ENCODE peak calls at places on chromosome 18, in six cellular contexts. One of them, this sample, is unnamed. For H3K27me3, the result is how much of the 10 kb centered on the place peaks cover.

GRCh38 chr18:51211552-51211951 is 14.1 kb upstream of the MEX3C start:
- DNase-seq in HCT116: no peak
- DNase-seq in GM23248: peak
- DNase-seq in PC-3: peak
- DNase-seq in SK-N-SH: no peak
- DNase-seq in MM.1S: no peak
- DNase-seq in this sample: no peak

GRCh38 chr18:36808681-36809080 is 20.1 kb downstream of the TPGS2 start:
- DNase-seq in HCT116: no peak
- DNase-seq in GM23248: peak
- DNase-seq in PC-3: no peak
- DNase-seq in SK-N-SH: no peak
- DNase-seq in MM.1S: no peak
- DNase-seq in this sample: no peak

GRCh38 chr18:58186258-58186948 is 142.4 kb downstream of the NEDD4L start:
- DNase-seq in HCT116: no peak
- DNase-seq in GM23248: peak
- DNase-seq in PC-3: peak
- DNase-seq in SK-N-SH: no peak
- DNase-seq in MM.1S: no peak
- DNase-seq in this sample: no peak

GRCh38 chr18:77065221-77065981 is 67.2 kb downstream of the MBP start:
- DNase-seq in HCT116: peak
- DNase-seq in GM23248: peak
- DNase-seq in PC-3: peak
- DNase-seq in SK-N-SH: no peak
- DNase-seq in MM.1S: peak
- DNase-seq in this sample: no peak

GRCh38 chr18:48862116-48862515 is 88.6 kb downstream of the SMAD7 start:
- DNase-seq in HCT116: no peak
- DNase-seq in GM23248: no peak
- DNase-seq in PC-3: no peak
- DNase-seq in SK-N-SH: no peak
- DNase-seq in MM.1S: no peak
- DNase-seq in this sample: no peak

GRCh38 chr18:666177-666576 is 8.7 kb downstream of the TYMS start:
- DNase-seq in HCT116: no peak
- DNase-seq in GM23248: peak
- DNase-seq in PC-3: peak
- DNase-seq in SK-N-SH: no peak
- DNase-seq in MM.1S: no peak
- DNase-seq in this sample: peak

GRCh38 chr18:7158201-7158600 is 40.6 kb upstream of the LAMA1 start:
- DNase-seq in HCT116: no peak
- DNase-seq in GM23248: peak
- DNase-seq in PC-3: peak
- DNase-seq in SK-N-SH: no peak
- DNase-seq in MM.1S: no peak
- DNase-seq in this sample: no peak

GRCh38 chr18:34783485-34783884 is 73.4 kb downstream of the DTNA start:
- DNase-seq in HCT116: no peak
- DNase-seq in GM23248: peak
- DNase-seq in PC-3: no peak
- DNase-seq in SK-N-SH: no peak
- DNase-seq in MM.1S: no peak
- DNase-seq in this sample: no peak

GRCh38 chr18:32530947-32531651 is 60.4 kb upstream of the GAREM1 start:
- DNase-seq in HCT116: no peak
- DNase-seq in GM23248: peak
- DNase-seq in PC-3: peak
- DNase-seq in SK-N-SH: no peak
- DNase-seq in MM.1S: peak
- DNase-seq in this sample: no peak

GRCh38 chr18:48851563-48851962 is 99.2 kb downstream of the SMAD7 start:
- DNase-seq in HCT116: no peak
- DNase-seq in GM23248: no peak
- DNase-seq in PC-3: no peak
- DNase-seq in SK-N-SH: peak
- DNase-seq in MM.1S: no peak
- DNase-seq in this sample: no peak

GRCh38 chr18:58205087-58205779 is 161.2 kb downstream of the NEDD4L start:
- DNase-seq in HCT116: no peak
- DNase-seq in GM23248: peak
- DNase-seq in PC-3: no peak
- DNase-seq in SK-N-SH: no peak
- DNase-seq in MM.1S: no peak
- DNase-seq in this sample: no peak

GRCh38 chr18:13321923-13322322 is 103.4 kb downstream of the LDLRAD4 start:
- DNase-seq in HCT116: no peak
- DNase-seq in GM23248: peak
- DNase-seq in PC-3: no peak
- DNase-seq in SK-N-SH: no peak
- DNase-seq in MM.1S: no peak
- DNase-seq in this sample: no peak

GRCh38 chr18:37654034-37654433 is 88.4 kb upstream of the CELF4 start:
- DNase-seq in HCT116: no peak
- DNase-seq in GM23248: no peak
- DNase-seq in PC-3: no peak
- DNase-seq in SK-N-SH: no peak
- DNase-seq in MM.1S: no peak
- DNase-seq in this sample: peak

GRCh38 chr18:25047983-25048382 is 304.0 kb downstream of the ZNF521 start:
- DNase-seq in HCT116: no peak
- DNase-seq in GM23248: no peak
- DNase-seq in PC-3: no peak
- DNase-seq in SK-N-SH: no peak
- DNase-seq in MM.1S: no peak
- DNase-seq in this sample: no peak

GRCh38 chr18:29882620-29883019 is 1159.9 kb downstream of the DSC3 start:
- DNase-seq in HCT116: no peak
- DNase-seq in GM23248: no peak
- DNase-seq in PC-3: no peak
- DNase-seq in SK-N-SH: no peak
- DNase-seq in MM.1S: no peak
- DNase-seq in this sample: no peak

GRCh38 chr18:31680836-31681568 is 3.4 kb downstream of the B4GALT6 start:
- DNase-seq in HCT116: no peak
- DNase-seq in GM23248: no peak
- DNase-seq in PC-3: peak
- DNase-seq in SK-N-SH: no peak
- DNase-seq in MM.1S: peak
- DNase-seq in this sample: no peak

GRCh38 chr18:37335337-37335736 is 230.3 kb downstream of the CELF4 start:
- DNase-seq in HCT116: no peak
- DNase-seq in GM23248: peak
- DNase-seq in PC-3: no peak
- DNase-seq in SK-N-SH: peak
- DNase-seq in MM.1S: no peak
- DNase-seq in this sample: peak

GRCh38 chr18:22169011-22169888 is at the start of gene GATA6:
- DNase-seq in HCT116: peak
- DNase-seq in GM23248: peak
- DNase-seq in PC-3: peak
- DNase-seq in SK-N-SH: peak
- DNase-seq in MM.1S: no peak
- DNase-seq in this sample: peak

GRCh38 chr18:75201273-75201898 is 7.6 kb downstream of the PTGR3 start:
- DNase-seq in HCT116: no peak
- DNase-seq in GM23248: no peak
- DNase-seq in PC-3: no peak
- DNase-seq in SK-N-SH: no peak
- DNase-seq in MM.1S: no peak
- DNase-seq in this sample: no peak

DNA sequence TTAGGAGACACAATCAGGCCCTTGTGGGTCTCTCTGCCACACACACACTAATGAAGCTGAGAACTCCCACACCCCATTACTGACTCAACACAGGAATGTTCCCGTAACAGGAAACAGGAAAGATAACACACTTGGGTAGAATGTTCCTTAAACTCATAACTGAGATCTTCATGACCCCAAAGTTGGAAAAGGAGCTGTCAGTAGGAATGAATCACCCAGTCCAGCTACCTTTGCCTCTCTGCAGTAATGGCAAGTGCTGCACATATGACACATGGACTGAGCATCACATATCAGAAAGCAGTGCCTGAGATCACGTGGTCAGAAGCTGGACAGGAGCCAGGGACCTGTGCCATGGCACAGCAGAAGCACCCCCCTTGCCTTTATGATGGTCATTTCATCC is 65.2 kb upstream of the ACAA2 start:
- DNase-seq in HCT116: no peak
- DNase-seq in GM23248: peak
- DNase-seq in PC-3: no peak
- DNase-seq in SK-N-SH: no peak
- DNase-seq in MM.1S: no peak
- DNase-seq in this sample: no peak
- TF ChIP-seq EZH2phosphoT487 in HCT116: no peak
- TF ChIP-seq EZH2phosphoT487 in GM23248: no peak
- TF ChIP-seq EZH2phosphoT487 in PC-3: no peak
- TF ChIP-seq EZH2phosphoT487 in SK-N-SH: no peak
- TF ChIP-seq EZH2phosphoT487 in MM.1S: no peak
- TF ChIP-seq EZH2phosphoT487 in this sample: no peak

GRCh38 chr18:11147371-11147860 is 2.0 kb downstream of the PIEZO2 start:
- DNase-seq in HCT116: no peak
- DNase-seq in GM23248: no peak
- DNase-seq in PC-3: no peak
- DNase-seq in SK-N-SH: no peak
- DNase-seq in MM.1S: no peak
- DNase-seq in this sample: no peak

GRCh38 chr18:11146238-11146946 is 3.0 kb downstream of the PIEZO2 start:
- DNase-seq in HCT116: no peak
- DNase-seq in GM23248: no peak
- DNase-seq in PC-3: no peak
- DNase-seq in SK-N-SH: no peak
- DNase-seq in MM.1S: no peak
- DNase-seq in this sample: no peak

GRCh38 chr18:11145413-11146191 is 3.8 kb downstream of the PIEZO2 start:
- DNase-seq in HCT116: no peak
- DNase-seq in GM23248: no peak
- DNase-seq in PC-3: no peak
- DNase-seq in SK-N-SH: no peak
- DNase-seq in MM.1S: no peak
- DNase-seq in this sample: no peak

GRCh38 chr18:11147962-11148654 is 1.3 kb downstream of the PIEZO2 start:
- DNase-seq in HCT116: no peak
- DNase-seq in GM23248: peak
- DNase-seq in PC-3: no peak
- DNase-seq in SK-N-SH: no peak
- DNase-seq in MM.1S: no peak
- DNase-seq in this sample: no peak

GRCh38 chr18:11146947-11147345 is 2.4 kb downstream of the PIEZO2 start:
- DNase-seq in HCT116: no peak
- DNase-seq in GM23248: no peak
- DNase-seq in PC-3: no peak
- DNase-seq in SK-N-SH: no peak
- DNase-seq in MM.1S: no peak
- DNase-seq in this sample: no peak
- H3K27me3 ChIP-seq in HCT116: under half
- H3K27me3 ChIP-seq in GM23248: under half
- H3K27me3 ChIP-seq in PC-3: half or more
- H3K27me3 ChIP-seq in SK-N-SH: half or more
- H3K27me3 ChIP-seq in MM.1S: under half
- H3K27me3 ChIP-seq in this sample: half or more

DNA sequence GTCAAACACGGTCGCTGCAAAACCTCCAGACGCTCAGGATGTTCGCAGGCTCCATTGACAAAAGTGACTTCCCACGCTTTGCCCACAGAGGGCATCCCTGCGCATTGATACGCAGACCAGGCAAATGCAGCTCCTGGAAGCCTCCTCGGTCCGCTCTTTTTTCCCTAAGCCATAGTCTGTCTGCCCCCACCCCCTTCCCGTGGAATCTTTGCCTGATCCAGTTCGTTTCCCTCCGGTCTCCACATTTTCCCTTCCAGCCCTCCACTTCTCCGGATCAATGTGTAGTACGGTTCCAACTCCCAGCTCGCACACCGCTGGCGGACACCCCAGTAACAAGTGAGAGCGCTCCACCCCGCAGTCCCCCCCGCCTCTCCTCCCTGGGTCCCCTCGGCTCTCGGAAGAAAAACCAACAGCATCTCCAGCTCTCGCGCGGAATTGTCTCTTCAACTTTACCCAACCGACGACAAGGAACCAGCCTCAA is at the start of gene DCC:
- DNase-seq in HCT116: no peak
- DNase-seq in GM23248: peak
- DNase-seq in PC-3: peak
- DNase-seq in SK-N-SH: peak
- DNase-seq in MM.1S: peak
- DNase-seq in this sample: peak
- H3K9ac ChIP-seq in HCT116: no peak
- H3K9ac ChIP-seq in GM23248: no peak
- H3K9ac ChIP-seq in PC-3: no peak
- H3K9ac ChIP-seq in SK-N-SH: no peak
- H3K9ac ChIP-seq in MM.1S: no peak
- H3K9ac ChIP-seq in this sample: no peak

GRCh38 chr18:45274026-45274425 is 341.2 kb upstream of the SLC14A2 start:
- DNase-seq in HCT116: no peak
- DNase-seq in GM23248: no peak
- DNase-seq in PC-3: no peak
- DNase-seq in SK-N-SH: no peak
- DNase-seq in MM.1S: no peak
- DNase-seq in this sample: no peak
- TF ChIP-seq EZH2phosphoT487 in HCT116: no peak
- TF ChIP-seq EZH2phosphoT487 in GM23248: no peak
- TF ChIP-seq EZH2phosphoT487 in PC-3: no peak
- TF ChIP-seq EZH2phosphoT487 in SK-N-SH: no peak
- TF ChIP-seq EZH2phosphoT487 in MM.1S: no peak
- TF ChIP-seq EZH2phosphoT487 in this sample: no peak

GRCh38 chr18:78976697-78977626 is 2.7 kb upstream of the SALL3 start:
- DNase-seq in HCT116: no peak
- DNase-seq in GM23248: no peak
- DNase-seq in PC-3: no peak
- DNase-seq in SK-N-SH: no peak
- DNase-seq in MM.1S: no peak
- DNase-seq in this sample: peak
- H3K27me3 ChIP-seq in HCT116: under half
- H3K27me3 ChIP-seq in GM23248: half or more
- H3K27me3 ChIP-seq in PC-3: under half
- H3K27me3 ChIP-seq in SK-N-SH: half or more
- H3K27me3 ChIP-seq in MM.1S: under half
- H3K27me3 ChIP-seq in this sample: half or more

DNA sequence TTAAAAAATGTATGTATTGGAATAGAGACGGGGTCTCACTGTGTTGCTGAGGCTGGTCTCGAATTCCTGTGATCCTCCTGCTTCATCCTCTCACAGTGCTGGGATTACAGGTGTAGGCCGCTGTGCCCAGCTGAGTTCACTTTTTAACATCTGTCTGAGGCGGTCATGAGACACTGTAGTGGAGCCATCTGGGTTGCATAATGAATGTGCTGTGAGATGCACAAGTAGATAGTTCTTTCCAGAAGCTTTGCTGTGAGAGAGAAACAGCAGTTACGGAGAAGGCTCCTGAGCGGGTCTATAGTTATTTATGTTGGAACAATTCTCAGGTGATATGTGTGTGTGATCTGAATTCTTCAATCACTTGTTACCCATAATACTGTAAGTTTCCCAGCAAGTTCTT is 3.1 kb downstream of the RMC1 start:
- DNase-seq in HCT116: no peak
- DNase-seq in GM23248: no peak
- DNase-seq in PC-3: no peak
- DNase-seq in SK-N-SH: peak
- DNase-seq in MM.1S: no peak
- DNase-seq in this sample: no peak
- H3K9ac ChIP-seq in HCT116: no peak
- H3K9ac ChIP-seq in GM23248: no peak
- H3K9ac ChIP-seq in PC-3: no peak
- H3K9ac ChIP-seq in SK-N-SH: no peak
- H3K9ac ChIP-seq in MM.1S: no peak
- H3K9ac ChIP-seq in this sample: no peak